ENCODE peak calls at places on chromosomes 16 and 17, in ten cellular contexts. N is neural progenitor cell, P is left ventricle myocardium inferior, L is WERI-Rb-1, Z is kidney, E is heart right ventricle, H is iPS DF 6.9, J is left lung, R is H9, G is tibial artery. B is an unnamed sample.
A peak's percentile ranks its signal among the peaks of the same experiment; 100 is the strongest.

GRCh38 chr16:19745286-19746018 is 27.4 kb downstream of the IQCK start:
- DNase-seq in H (no peak), R (no peak), N (no peak), G (no peak), E (no peak), Z (no peak), J (no peak), L (no peak), P (no peak), B (peak; percentile 24)

GRCh38 chr16:3149630-3150345 is 15.0 kb downstream of the ZNF213 start:
- DNase-seq in G (peak; percentile 82), J (peak; percentile 92), P (peak; percentile 79), Z (peak; percentile 87), N (peak; percentile 88), H (no peak), L (peak; percentile 76), R (peak; percentile 84), E (peak; percentile 73), B (peak; percentile 37)

GRCh38 chr16:82609140-82609539 is 17.6 kb upstream of the CDH13 start:
- DNase-seq in H (no peak), P (peak; percentile 58), N (no peak), L (no peak), E (peak; percentile 59), J (no peak), Z (peak; percentile 76), R (no peak), G (no peak), B (no peak)

GRCh38 chr17:76161113-76161512 is 20.1 kb upstream of the FOXJ1 start:
- DNase-seq in Z (no peak), L (no peak), H (no peak), J (no peak), N (no peak), G (no peak), R (no peak), E (no peak), P (no peak), B (no peak)

GRCh38 chr16:50273888-50274770 is 7.8 kb downstream of the ADCY7 start:
- DNase-seq in G (peak; percentile 66), N (no peak), H (no peak), E (no peak), R (no peak), Z (peak; percentile 73), P (no peak), L (no peak), J (peak; percentile 79), B (no peak)

GRCh38 chr17:39939588-39940419 is 12.3 kb downstream of the LRRC3C start:
- DNase-seq in N (peak; percentile 58), R (no peak), L (peak; percentile 38), H (no peak), P (no peak), J (no peak), Z (no peak), E (peak; percentile 65), G (no peak), B (no peak)

GRCh38 chr16:5557966-5558365 is 460.4 kb upstream of the EEF2KMT start:
- DNase-seq in H (no peak), L (no peak), N (no peak), G (no peak), J (no peak), Z (no peak), P (no peak), E (no peak), R (no peak), B (no peak)

GRCh38 chr16:23026777-23027362 is 122.4 kb downstream of the USP31 start:
- DNase-seq in G (no peak), H (no peak), L (no peak), N (peak; percentile 82), E (no peak), R (peak; percentile 54), Z (no peak), P (no peak), J (no peak), B (no peak)

GRCh38 chr17:17151541-17151940 is 54.6 kb downstream of the PLD6 start:
- DNase-seq in J (no peak), R (no peak), P (no peak), Z (no peak), N (no peak), L (no peak), E (no peak), G (no peak), H (no peak), B (no peak)

GRCh38 chr17:17153071-17153470 is 53.1 kb downstream of the PLD6 start:
- DNase-seq in Z (no peak), P (no peak), J (peak; percentile 58), H (no peak), R (no peak), L (no peak), G (no peak), E (no peak), N (no peak), B (no peak)

GRCh38 chr17:17153709-17154108 is 52.4 kb downstream of the PLD6 start:
- DNase-seq in R (no peak), L (no peak), N (no peak), Z (no peak), J (peak; percentile 34), E (no peak), P (no peak), G (no peak), H (no peak), B (no peak)

GRCh38 chr17:17151962-17152361 is 54.2 kb downstream of the PLD6 start:
- DNase-seq in L (no peak), N (no peak), J (peak; percentile 84), E (peak; percentile 85), G (peak; percentile 98), P (peak; percentile 88), R (no peak), H (no peak), Z (peak; percentile 91), B (peak; percentile 48)

DNA sequence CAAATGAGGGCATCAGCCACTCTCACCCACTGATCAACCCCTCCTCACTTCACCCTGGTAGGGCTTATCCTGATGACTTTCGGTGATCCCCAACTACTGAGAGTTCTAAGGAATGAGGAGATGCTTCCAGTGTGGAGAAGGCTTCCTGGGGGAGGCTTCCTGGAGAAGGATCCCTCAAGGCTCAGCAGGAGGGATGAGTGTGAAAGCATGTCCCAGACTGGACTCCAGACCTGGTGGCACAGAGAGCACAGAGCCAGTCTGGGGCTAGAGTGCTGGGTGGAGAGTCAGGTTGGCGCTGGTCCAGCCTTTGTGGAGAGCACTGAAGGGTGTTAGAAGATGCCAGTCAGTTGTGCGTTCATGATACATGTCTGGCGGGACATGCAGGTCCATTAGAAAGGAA is 53.7 kb downstream of the PLD6 start:
- DNase-seq in E (peak; percentile 67), R (no peak), Z (no peak), H (no peak), P (peak; percentile 71), N (no peak), L (no peak), J (no peak), G (peak; percentile 80), B (no peak)
- H3K27ac ChIP-seq in E (peak overlapping the region; percentile 64), R (no peak overlapping the region), Z (no peak overlapping the region), H (no peak overlapping the region), P (peak overlapping the region; percentile 86), N (no peak overlapping the region), L (no peak overlapping the region), J (peak overlapping the region; percentile 71), G (peak overlapping the region; percentile 34), B (peak overlapping the region; percentile 1)

DNA sequence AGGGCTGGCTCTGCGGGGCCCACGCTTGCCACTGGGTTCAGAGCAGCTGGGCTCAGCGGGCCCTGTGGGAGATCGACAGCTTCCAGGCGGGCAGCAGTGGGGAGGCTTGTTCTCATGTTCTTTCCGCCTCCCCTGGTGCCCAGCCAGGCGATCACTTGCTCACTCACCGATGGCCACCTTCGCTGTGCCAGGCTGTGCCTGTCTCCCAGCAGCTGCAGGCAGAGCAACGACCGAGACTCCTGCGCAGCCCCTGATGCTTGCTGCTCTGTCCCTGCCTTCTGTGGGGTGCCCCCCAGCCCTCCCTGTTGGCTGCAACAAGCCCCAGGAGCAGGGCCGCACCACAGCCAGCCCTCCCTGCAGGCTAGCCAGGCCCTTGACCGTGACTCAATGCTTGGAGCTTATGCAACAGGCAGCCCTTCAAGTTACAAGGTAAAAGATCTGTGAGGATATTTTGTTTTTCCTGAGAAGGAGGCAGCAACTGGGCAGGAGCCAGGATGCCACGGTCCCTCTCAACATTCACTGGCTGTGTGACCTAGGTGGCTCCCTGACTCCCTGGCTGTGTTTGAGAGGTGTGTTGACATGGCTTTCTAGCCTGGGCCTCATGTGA is 9.6 kb upstream of the SPNS2 start:
- DNase-seq in H (no peak), J (no peak), R (no peak), E (no peak), N (no peak), L (no peak), Z (peak; percentile 84), G (no peak), P (no peak), B (no peak)
- H3K27ac ChIP-seq in H (no peak overlapping the region), J (peak overlapping the region; percentile 48), R (no peak overlapping the region), E (no peak overlapping the region), N (no peak overlapping the region), L (no peak overlapping the region), Z (peak overlapping the region; percentile 55), G (no peak overlapping the region), P (no peak overlapping the region), B (no peak overlapping the region)

GRCh38 chr17:44281570-44281969 is 13.6 kb upstream of the SLC4A1 start:
- DNase-seq in H (no peak), N (no peak), L (no peak), P (no peak), J (peak; percentile 22), E (no peak), Z (no peak), R (no peak), G (no peak), B (no peak)

GRCh38 chr17:44283374-44284023 is 15.6 kb upstream of the SLC4A1 start:
- DNase-seq in G (no peak), Z (no peak), H (no peak), R (no peak), N (no peak), J (no peak), L (no peak), E (no peak), P (no peak), B (no peak)

GRCh38 chr17:44280383-44280782 is 12.4 kb upstream of the SLC4A1 start:
- DNase-seq in G (no peak), P (no peak), L (no peak), Z (no peak), R (no peak), N (no peak), H (no peak), E (no peak), J (peak; percentile 48), B (no peak)

GRCh38 chr17:44278006-44278405 is 10.1 kb upstream of the SLC4A1 start:
- DNase-seq in Z (no peak), P (no peak), H (no peak), R (no peak), J (no peak), E (no peak), L (no peak), G (no peak), N (no peak), B (no peak)

DNA sequence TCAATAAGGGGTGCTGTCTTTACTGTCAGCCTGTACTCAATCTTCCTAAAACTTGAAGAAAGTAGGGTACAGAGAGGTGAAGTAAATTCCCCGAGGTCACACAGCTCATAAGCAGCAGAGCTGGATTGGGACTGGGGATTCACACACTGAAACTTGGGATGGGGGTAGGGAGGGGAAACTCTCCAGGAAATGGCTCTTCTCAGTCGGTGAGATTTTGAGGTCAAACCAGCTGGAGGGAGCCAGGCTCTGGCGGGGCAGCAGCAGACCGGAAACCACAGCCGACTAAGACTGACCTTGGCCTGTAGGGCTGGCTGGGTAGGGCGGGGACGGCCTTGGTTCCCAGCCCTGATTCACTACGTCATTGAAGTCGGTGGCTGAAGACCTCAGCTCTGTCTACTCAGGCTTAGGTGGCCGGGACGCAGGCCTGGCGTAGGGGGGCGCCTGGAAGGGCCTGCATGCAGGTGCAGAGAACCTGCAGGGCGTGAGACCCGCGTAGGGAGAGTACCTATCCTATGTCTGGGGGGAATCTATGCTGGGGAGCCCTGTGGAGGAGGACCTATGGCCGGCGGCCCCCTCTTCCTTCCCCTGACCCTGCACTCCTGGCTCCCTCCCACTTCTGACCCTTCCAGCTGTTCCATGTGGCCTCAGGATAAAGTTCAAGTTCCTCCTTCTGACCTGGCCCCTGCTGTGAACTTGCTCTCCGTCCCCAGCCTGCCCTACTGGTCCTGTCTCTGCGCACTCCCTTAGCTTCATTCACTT is 11.8 kb upstream of the SLC4A1 start:
- DNase-seq in P (peak; percentile 78), E (peak; percentile 87), L (no peak), Z (peak; percentile 92), G (peak; percentile 81), N (no peak), J (peak; percentile 88), H (peak; percentile 68), R (peak; percentile 96), B (peak; percentile 57)
- H3K27ac ChIP-seq in P (peak overlapping the region; percentile 82), E (peak overlapping the region; percentile 79), L (no peak overlapping the region), Z (peak overlapping the region; percentile 57), G (no peak overlapping the region), N (no peak overlapping the region), J (peak overlapping the region; percentile 76), H (no peak overlapping the region), R (no peak overlapping the region), B (peak overlapping the region; percentile 61)

DNA sequence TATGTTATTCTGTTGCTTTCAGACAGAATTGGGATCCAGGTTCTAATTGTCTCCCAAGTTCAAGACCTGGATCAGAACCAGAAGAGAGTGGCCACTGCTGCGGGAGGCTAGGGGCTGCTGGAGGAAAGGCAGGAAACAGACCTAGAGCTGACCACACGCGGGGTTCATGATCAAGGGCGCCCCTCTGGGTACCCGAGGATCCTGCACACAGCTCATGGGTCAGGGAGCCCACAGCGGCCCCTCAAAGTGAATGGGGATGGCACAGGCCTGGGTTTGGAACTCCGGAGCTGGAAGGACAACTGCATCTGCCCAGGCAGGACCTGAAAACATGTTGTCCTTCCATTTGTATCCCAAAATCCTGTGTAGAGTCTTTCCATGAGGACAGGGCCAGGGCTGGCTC is 107.0 kb downstream of the RMI2 start:
- DNase-seq in E (no peak), G (no peak), R (no peak), N (no peak), L (no peak), P (no peak), H (no peak), Z (no peak), J (peak; percentile 27), B (no peak)
- H3K27ac ChIP-seq in E (no peak overlapping the region), G (peak overlapping the region; percentile 68), R (no peak overlapping the region), N (no peak overlapping the region), L (no peak overlapping the region), P (no peak overlapping the region), H (no peak overlapping the region), Z (no peak overlapping the region), J (no peak overlapping the region), B (no peak overlapping the region)

B was measured in substantia nigra.